ENCODE peak calls at places on chromosomes 16 and 17, in four cellular contexts. V is GM23338; Y is CD8-positive, alpha-beta T cell; H is upper lobe of left lung. D is an unnamed sample.

GRCh38 chr16:81688182-81688581 is 90.9 kb upstream of the PLCG2 start:
- ATAC-seq in V (peak; percentile 37), Y (peak; percentile 74), H (no peak), D (no peak)

GRCh38 chr17:33260638-33261037 is 32.5 kb downstream of the ASIC2 start:
- ATAC-seq in V (peak; percentile 85), Y (no peak), H (no peak), D (no peak)

GRCh38 chr17:10178789-10179075 is 19.7 kb downstream of the GAS7 start:
- ATAC-seq in V (no peak), Y (no peak), H (no peak), D (no peak)

GRCh38 chr17:63190821-63191220 is 224.8 kb downstream of the TANC2 start:
- ATAC-seq in V (no peak), Y (no peak), H (no peak), D (no peak)

GRCh38 chr16:4648917-4649316 is 24.3 kb downstream of the MGRN1 start:
- ATAC-seq in V (no peak), Y (no peak), H (no peak), D (no peak)

GRCh38 chr16:84555418-84556196 is 51.1 kb upstream of the MEAK7 start:
- ATAC-seq in V (peak; percentile 30), Y (no peak), H (no peak), D (no peak)

GRCh38 chr17:10087333-10087732 is 111.1 kb downstream of the GAS7 start:
- ATAC-seq in V (no peak), Y (no peak), H (peak; percentile 53), D (no peak)

GRCh38 chr17:28384281-28385036 is 13.0 kb downstream of the SARM1 start:
- ATAC-seq in V (peak; percentile 49), Y (peak; percentile 93), H (peak; percentile 86), D (peak; percentile 58)

GRCh38 chr17:63696381-63696961 is 3.5 kb downstream of the LIMD2 start:
- ATAC-seq in V (peak; percentile 15), Y (peak; percentile 2), H (no peak), D (no peak)

GRCh38 chr17:63178530-63178929 is 212.5 kb downstream of the TANC2 start:
- ATAC-seq in V (no peak), Y (no peak), H (no peak), D (no peak)

GRCh38 chr17:77450742-77451270 is 310.0 kb downstream of the SEC14L1 start:
- ATAC-seq in V (peak; percentile 2), Y (no peak), H (no peak), D (no peak)

DNA sequence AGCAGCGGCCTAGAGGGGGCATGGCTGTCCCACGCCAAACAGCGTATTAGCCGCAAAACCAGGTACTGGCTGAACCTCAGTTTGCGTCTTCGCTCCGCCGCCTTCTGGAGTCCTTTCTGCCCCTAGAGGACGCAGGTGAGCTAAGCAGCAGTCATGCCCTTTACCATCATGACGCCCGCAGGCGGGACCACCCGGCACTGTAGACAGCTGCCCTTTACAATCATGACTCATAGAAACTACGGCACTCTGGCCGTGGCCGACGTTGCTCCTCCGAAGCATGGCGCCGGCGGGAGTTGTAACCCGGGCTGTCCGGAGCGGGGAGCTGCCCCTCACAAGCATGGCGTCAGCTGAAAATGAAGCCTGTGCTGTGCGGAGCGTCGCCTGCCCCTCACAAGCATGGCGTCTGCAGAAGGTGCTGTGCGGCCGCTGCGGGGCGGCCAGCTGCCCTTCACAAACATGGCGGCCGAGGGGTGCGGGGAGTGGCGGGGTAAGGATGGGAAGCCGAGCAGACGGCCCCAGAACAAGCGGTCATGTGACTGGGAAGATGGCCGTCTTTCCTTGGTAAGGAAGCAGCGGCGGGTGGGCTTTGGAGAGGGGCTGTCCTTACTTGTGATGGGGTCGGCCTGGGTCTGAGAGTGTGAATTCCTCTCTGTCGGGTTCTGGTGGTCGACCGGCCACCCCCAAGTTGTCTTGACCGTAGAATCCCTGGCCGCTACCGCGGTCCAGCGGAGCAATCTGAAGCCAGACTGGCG is at the start of gene VPS35L:
- ATAC-seq in V (peak; percentile 92), Y (peak; percentile 95), H (peak; percentile 99), D (peak; percentile 100)
- H3K27ac ChIP-seq in V (peak within 1 kb of the TSS; percentile 97), Y (peak within 1 kb of the TSS; percentile 66), H (peak within 1 kb of the TSS; percentile 87), D (peak within 1 kb of the TSS; percentile 92)

DNA sequence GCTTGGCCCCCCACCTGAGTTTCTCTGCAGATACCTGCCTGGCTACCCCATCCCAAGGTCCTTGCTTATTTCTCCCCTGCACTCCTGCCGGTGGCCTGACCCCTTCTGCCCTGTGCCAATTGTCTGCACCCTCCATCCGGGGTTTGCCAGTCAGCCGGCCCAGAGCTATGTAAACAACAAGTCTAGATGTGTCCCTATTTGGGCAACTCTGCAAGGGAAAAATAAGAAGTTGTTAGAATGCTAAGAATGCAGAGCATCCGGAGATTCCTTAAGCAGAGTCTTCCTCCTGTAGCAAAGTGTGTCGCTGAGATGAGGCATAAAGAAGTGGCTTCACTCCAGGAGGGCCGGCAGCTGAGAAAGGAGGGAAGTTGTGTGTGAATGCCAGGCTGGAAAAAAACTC is 46.6 kb downstream of the RGS9 start:
- ATAC-seq in V (peak; percentile 91), Y (no peak), H (no peak), D (peak; percentile 71)
- H3K4me1 ChIP-seq in V (peaks cover 30% of the 10 kb centered on the region), Y (peaks cover 38% of the 10 kb centered on the region), H (peaks cover 3% of the 10 kb centered on the region), D (peaks cover 11% of the 10 kb centered on the region)

GRCh38 chr16:57133101-57133500 is 40.7 kb downstream of the CPNE2 start:
- ATAC-seq in V (no peak), Y (no peak), H (no peak), D (no peak)

GRCh38 chr16:57133911-57134310 is 41.5 kb downstream of the CPNE2 start:
- ATAC-seq in V (no peak), Y (peak; percentile 15), H (no peak), D (no peak)

GRCh38 chr16:57131351-57131970 is 39.1 kb downstream of the CPNE2 start:
- ATAC-seq in V (no peak), Y (no peak), H (no peak), D (no peak)

GRCh38 chr16:57130950-57131321 is 38.6 kb downstream of the CPNE2 start:
- ATAC-seq in V (no peak), Y (no peak), H (no peak), D (no peak)

GRCh38 chr16:57132470-57132869 is 40.1 kb downstream of the CPNE2 start:
- ATAC-seq in V (no peak), Y (no peak), H (peak; percentile 10), D (no peak)
- TF ChIP-seq CTCF in V (no peak), Y (no peak), H (no peak), D (no peak)

GRCh38 chr16:70678898-70679652 is 6.8 kb downstream of the MTSS2 start:
- ATAC-seq in V (no peak), Y (no peak), H (no peak), D (no peak)
- H3K27ac ChIP-seq in V (no peak overlapping the region), Y (no peak overlapping the region), H (no peak overlapping the region), D (peak overlapping the region; percentile 97)